ENCODE peak calls at places on chromosomes 5 and 9, in ten cellular contexts. P, M, O, G, E, V, H, C, A and Y are unnamed samples.

GRCh38 chr5:149433524-149434131 is 54.5 kb upstream of the IL17B start:
- DNase-seq in P (peak; percentile 67), C (no peak), V (no peak), A (no peak), G (no peak), E (peak; percentile 72), M (no peak), H (no peak), O (no peak), Y (no peak)

GRCh38 chr5:117999939-118000549 is 988.3 kb downstream of the DTWD2 start:
- DNase-seq in E (no peak), P (no peak), H (no peak), V (no peak), A (no peak), G (no peak), M (no peak), O (no peak), C (no peak), Y (no peak)

GRCh38 chr5:159022178-159022556 is 77.5 kb downstream of the EBF1 start:
- DNase-seq in O (no peak), H (no peak), A (no peak), M (peak; percentile 27), C (no peak), G (no peak), V (peak; percentile 42), P (peak; percentile 61), E (peak; percentile 86), Y (no peak)

GRCh38 chr9:38423939-38424843 is at the start of gene IGFBPL1:
- DNase-seq in O (no peak), V (peak; percentile 88), E (no peak), H (no peak), A (no peak), P (no peak), M (no peak), G (peak; percentile 29), C (no peak), Y (peak; percentile 47)

GRCh38 chr9:137244486-137245449 is 3.7 kb downstream of the TUBB4B start:
- DNase-seq in H (no peak), A (no peak), O (no peak), E (no peak), M (no peak), C (no peak), G (no peak), V (peak; percentile 31), P (no peak), Y (no peak)

GRCh38 chr9:90915693-90916092 is 114.1 kb downstream of the SYK start:
- DNase-seq in V (peak; percentile 55), A (no peak), M (no peak), P (no peak), G (no peak), O (no peak), C (peak; percentile 74), H (peak; percentile 41), E (peak; percentile 37), Y (no peak)

GRCh38 chr9:96491079-96491879 is 41.3 kb downstream of the HABP4 start:
- DNase-seq in V (no peak), P (no peak), E (peak; percentile 77), G (no peak), C (no peak), H (no peak), A (no peak), O (peak; percentile 35), M (no peak), Y (no peak)

GRCh38 chr5:7876867-7877266 is 7.9 kb downstream of the MTRR start:
- DNase-seq in C (no peak), A (no peak), O (no peak), V (no peak), H (no peak), M (no peak), P (no peak), E (peak; percentile 75), G (no peak), Y (no peak)

GRCh38 chr9:13244190-13244589 is 35.3 kb downstream of the MPDZ start:
- DNase-seq in E (no peak), H (no peak), A (no peak), C (no peak), G (no peak), O (no peak), V (no peak), M (no peak), P (no peak), Y (no peak)

GRCh38 chr9:123473226-123473625 is 117.2 kb downstream of the CRB2 start:
- DNase-seq in M (no peak), O (no peak), A (no peak), G (no peak), E (no peak), P (no peak), C (peak; percentile 37), H (no peak), V (peak; percentile 36), Y (no peak)

GRCh38 chr5:170882345-170882744 is 20.5 kb downstream of the RANBP17 start:
- DNase-seq in P (no peak), E (no peak), M (no peak), G (no peak), V (no peak), H (no peak), O (no peak), A (no peak), C (no peak), Y (no peak)

DNA sequence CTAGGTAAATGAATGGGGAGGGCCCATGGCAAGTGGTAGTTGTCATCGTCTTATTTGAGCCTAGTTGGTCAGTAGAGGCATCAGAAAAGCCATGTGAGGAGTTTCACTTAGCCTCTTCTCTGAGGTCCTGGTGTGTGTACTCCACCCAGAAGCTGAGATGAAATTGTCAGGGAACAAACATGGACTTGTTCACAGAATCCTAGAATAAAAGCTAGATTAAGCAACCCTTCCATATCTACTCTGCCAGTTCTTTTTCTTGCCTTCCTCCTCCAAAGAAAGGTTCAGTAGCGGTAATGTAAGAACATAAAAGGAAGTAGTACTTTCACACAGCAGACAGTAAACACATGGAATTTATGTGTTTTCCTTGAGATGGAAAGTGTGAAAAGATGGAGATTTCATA is 70.4 kb downstream of the ARHGAP26 start:
- DNase-seq in A (no peak), P (no peak), M (no peak), H (no peak), O (no peak), E (no peak), C (no peak), G (no peak), V (no peak), Y (no peak)
- H3K4me1 ChIP-seq in A (peaks cover 5% of the 10 kb centered on the region), P (peaks cover 6% of the 10 kb centered on the region), M (peaks cover 5% of the 10 kb centered on the region), H (peaks cover 43% of the 10 kb centered on the region), O (peaks cover 7% of the 10 kb centered on the region), E (peaks cover 6% of the 10 kb centered on the region), C (peaks cover 56% of the 10 kb centered on the region), G (peaks cover 7% of the 10 kb centered on the region), V (peaks cover 17% of the 10 kb centered on the region), Y (no peaks in the 10 kb centered on the region)

DNA sequence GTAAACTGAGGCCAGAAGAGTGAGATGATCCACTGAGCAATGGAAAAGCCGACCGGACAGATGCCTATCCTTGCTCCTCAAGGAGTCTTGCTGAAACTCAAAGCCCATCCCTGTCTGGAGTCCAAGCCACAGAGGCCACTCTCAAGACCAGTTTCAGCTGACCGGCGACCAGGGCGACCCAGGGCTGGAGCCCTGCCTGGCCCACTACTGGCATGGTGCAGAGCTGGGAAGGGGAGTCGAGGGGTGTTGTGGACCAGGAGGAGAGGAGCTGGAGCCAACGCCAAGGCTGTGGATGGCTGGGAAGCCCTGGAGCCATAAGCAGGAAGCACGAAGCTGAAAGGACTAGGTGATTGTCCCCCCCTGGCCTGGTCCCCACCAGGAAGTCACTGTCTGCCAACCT is 22.1 kb downstream of the FAM163B start:
- DNase-seq in M (no peak), H (no peak), P (no peak), O (no peak), A (no peak), G (no peak), C (no peak), E (no peak), V (no peak), Y (no peak)
- H3K27me3 ChIP-seq in M (peaks cover 7% of the 10 kb centered on the region), H (peaks cover 87% of the 10 kb centered on the region), P (no peaks in the 10 kb centered on the region), O (no peaks in the 10 kb centered on the region), A (peaks cover 17% of the 10 kb centered on the region), G (peaks cover 2% of the 10 kb centered on the region), C (peaks cover 7% of the 10 kb centered on the region), E (peaks cover 31% of the 10 kb centered on the region), V (no peaks in the 10 kb centered on the region), Y (peaks cover 11% of the 10 kb centered on the region)

DNA sequence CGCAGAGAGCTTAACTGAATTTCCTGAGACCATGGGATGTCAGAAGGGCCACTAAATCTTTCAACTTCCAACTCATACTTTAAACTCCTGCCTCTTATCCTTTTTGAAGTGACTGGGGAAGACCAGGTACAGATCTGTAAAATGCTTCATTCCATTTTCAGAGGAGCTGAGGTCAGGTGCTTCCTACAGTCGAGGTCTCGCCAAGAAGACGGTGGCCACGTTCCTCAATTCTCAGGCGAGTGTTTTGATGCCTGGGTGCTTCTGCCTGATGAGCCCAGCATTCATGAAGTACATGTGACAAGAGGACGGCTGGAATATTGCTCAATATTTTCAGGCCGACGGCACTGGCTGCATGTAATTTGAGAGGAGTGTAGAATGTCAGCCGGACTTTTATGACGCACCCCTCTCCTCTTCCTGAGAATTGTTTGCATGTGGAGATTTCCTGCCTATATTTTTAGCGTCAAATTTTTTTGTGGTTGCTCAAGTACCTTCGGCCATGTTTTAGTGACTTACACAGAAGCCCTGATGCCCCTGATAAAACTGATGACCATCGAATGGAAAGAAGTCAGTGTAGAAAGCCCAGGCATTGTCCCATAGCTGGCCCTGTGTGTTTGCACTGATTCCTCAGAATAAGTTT is 38.8 kb upstream of the GLRX start:
- DNase-seq in C (no peak), A (no peak), O (peak; percentile 24), M (peak; percentile 66), H (peak; percentile 65), G (peak; percentile 97), E (peak; percentile 100), P (peak; percentile 53), V (no peak), Y (peak; percentile 18)
- H3K4me1 ChIP-seq in C (peaks cover 44% of the 10 kb centered on the region), A (no peaks in the 10 kb centered on the region), O (peaks cover 6% of the 10 kb centered on the region), M (peaks cover 26% of the 10 kb centered on the region), H (peaks cover 39% of the 10 kb centered on the region), G (peaks cover 58% of the 10 kb centered on the region), E (peaks cover 46% of the 10 kb centered on the region), P (peaks cover 13% of the 10 kb centered on the region), V (peaks cover 32% of the 10 kb centered on the region), Y (peaks cover 19% of the 10 kb centered on the region)

GRCh38 chr9:132168851-132169250 is 7.0 kb downstream of the NTNG2 start:
- DNase-seq in E (no peak), P (no peak), C (no peak), M (no peak), H (no peak), V (no peak), G (no peak), A (no peak), O (no peak), Y (no peak)
- H3K27me3 ChIP-seq in E (peaks cover 28% of the 10 kb centered on the region), P (no peaks in the 10 kb centered on the region), C (peaks cover 16% of the 10 kb centered on the region), M (no peaks in the 10 kb centered on the region), H (peaks cover 86% of the 10 kb centered on the region), V (peaks cover 39% of the 10 kb centered on the region), G (peaks cover 31% of the 10 kb centered on the region), A (peaks cover 27% of the 10 kb centered on the region), O (peaks cover 2% of the 10 kb centered on the region), Y (peaks cover 1% of the 10 kb centered on the region)

DNA sequence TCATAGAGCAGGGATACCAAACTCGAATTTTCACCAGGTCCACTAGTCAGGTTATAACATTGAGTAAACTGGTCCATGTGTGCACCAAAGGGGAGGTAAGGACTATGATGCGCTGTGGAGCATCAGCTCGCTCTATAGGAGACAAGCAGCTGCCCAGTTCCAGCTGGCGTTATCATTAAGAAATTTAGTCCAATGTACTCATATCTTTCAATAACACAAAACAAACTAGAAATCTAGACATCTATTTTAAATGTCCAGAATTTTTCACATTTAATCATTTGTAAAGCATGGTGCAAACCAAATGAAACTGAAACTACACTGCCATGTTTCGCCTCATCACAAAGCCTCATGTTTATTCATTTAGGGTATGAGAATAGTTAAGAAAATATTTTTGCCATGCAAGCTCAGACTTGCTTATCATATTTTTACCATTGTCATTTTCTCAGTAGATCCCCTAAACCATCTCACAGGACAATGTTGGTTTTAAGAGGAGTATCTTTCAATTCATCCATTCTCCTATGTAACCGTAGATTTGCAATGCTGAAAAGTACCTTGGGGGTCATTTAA is 50.9 kb downstream of the ZNF474 start:
- DNase-seq in G (no peak), V (no peak), H (no peak), E (no peak), P (no peak), M (no peak), O (no peak), C (no peak), A (no peak), Y (no peak)
- H3K4me1 ChIP-seq in G (peaks cover 36% of the 10 kb centered on the region), V (no peaks in the 10 kb centered on the region), H (peaks cover 6% of the 10 kb centered on the region), E (peaks cover 13% of the 10 kb centered on the region), P (peaks cover 3% of the 10 kb centered on the region), M (no peaks in the 10 kb centered on the region), O (no peaks in the 10 kb centered on the region), C (peaks cover 25% of the 10 kb centered on the region), A (no peaks in the 10 kb centered on the region), Y (peaks cover 27% of the 10 kb centered on the region)